ENCODE peak calls at places on chromosomes 7 and 10, in six cellular contexts. P is colonic mucosa, I is adrenal gland, Q is cardiac muscle cell, V is fibroblast of lung, T is HL-60. W is an unnamed sample.
A peak's percentile ranks its signal among the peaks of the same experiment; 100 is the strongest.

GRCh38 chr7:31986878-31987518 is 83.2 kb downstream of the PDE1C start:
- DNase-seq in P (no peak), I (no peak), Q (no peak), V (peak; percentile 48), T (no peak), W (no peak)

GRCh38 chr7:114414151-114415053 is at the start of gene FOXP2:
- DNase-seq in P (peak; percentile 39), I (no peak), Q (no peak), V (peak; percentile 81), T (no peak), W (peak; percentile 37)

GRCh38 chr7:71301167-71301566 is 169.2 kb downstream of the GALNT17 start:
- DNase-seq in P (no peak), I (no peak), Q (no peak), V (no peak), T (no peak), W (no peak)

GRCh38 chr7:45982132-45982531 is 61.1 kb upstream of the IGFBP3 start:
- DNase-seq in P (no peak), I (no peak), Q (no peak), V (no peak), T (no peak), W (no peak)

GRCh38 chr10:123636598-123637325 is 29.4 kb upstream of the GPR26 start:
- DNase-seq in P (no peak), I (peak; percentile 2), Q (no peak), V (no peak), T (no peak), W (no peak)

GRCh38 chr7:17009007-17009719 is 127.4 kb upstream of the AGR3 start:
- DNase-seq in P (no peak), I (no peak), Q (no peak), V (peak; percentile 62), T (no peak), W (peak; percentile 15)

GRCh38 chr10:110859947-110860376 is 11.8 kb upstream of the PDCD4 start:
- DNase-seq in P (peak; percentile 29), I (no peak), Q (no peak), V (peak; percentile 80), T (peak; percentile 93), W (no peak)

GRCh38 chr7:103851357-103851756 is 138.1 kb downstream of the RELN start:
- DNase-seq in P (no peak), I (no peak), Q (peak; percentile 68), V (peak; percentile 21), T (no peak), W (no peak)

GRCh38 chr10:72063703-72064391 is 24.5 kb downstream of the SPOCK2 start:
- DNase-seq in P (peak; percentile 73), I (no peak), Q (no peak), V (no peak), T (no peak), W (no peak)

GRCh38 chr7:140521426-140521825 is 42.1 kb upstream of the MKRN1 start:
- DNase-seq in P (no peak), I (no peak), Q (no peak), V (no peak), T (no peak), W (no peak)

GRCh38 chr10:79322616-79323566 is 24.4 kb upstream of the PPIF start:
- DNase-seq in P (peak; percentile 61), I (peak; percentile 78), Q (no peak), V (peak; percentile 89), T (peak; percentile 38), W (peak; percentile 56)

GRCh38 chr10:114208351-114208750 is 29.2 kb downstream of the TDRD1 start:
- DNase-seq in P (no peak), I (no peak), Q (peak; percentile 8), V (no peak), T (no peak), W (no peak)

GRCh38 chr7:93690021-93690420 is 115.5 kb upstream of the CALCR start:
- DNase-seq in P (no peak), I (no peak), Q (no peak), V (no peak), T (no peak), W (no peak)

GRCh38 chr10:127834221-127834620 is 58.5 kb downstream of the CLRN3 start:
- DNase-seq in P (no peak), I (no peak), Q (no peak), V (no peak), T (no peak), W (no peak)

GRCh38 chr10:132445516-132446194 is 48.7 kb downstream of the PWWP2B start:
- DNase-seq in P (no peak), I (no peak), Q (no peak), V (no peak), T (peak; percentile 80), W (no peak)

GRCh38 chr10:7520496-7521485 is 110.0 kb upstream of the SFMBT2 start:
- DNase-seq in P (no peak), I (peak; percentile 27), Q (no peak), V (no peak), T (no peak), W (peak; percentile 57)

GRCh38 chr10:119211625-119212441 is 4.5 kb downstream of the GRK5 start:
- DNase-seq in P (no peak), I (no peak), Q (peak; percentile 8), V (no peak), T (no peak), W (no peak)

GRCh38 chr7:54917613-54918406 is 101.0 kb upstream of the EGFR start:
- DNase-seq in P (no peak), I (no peak), Q (no peak), V (no peak), T (no peak), W (no peak)

GRCh38 chr10:1942478-1942877 is 205.2 kb upstream of the ADARB2 start:
- DNase-seq in P (no peak), I (no peak), Q (no peak), V (no peak), T (no peak), W (no peak)

GRCh38 chr10:105413997-105414396 is 772.9 kb downstream of the SORCS3 start:
- DNase-seq in P (no peak), I (no peak), Q (no peak), V (no peak), T (no peak), W (no peak)

GRCh38 chr7:95395755-95396135 is 430 bp downstream of the PON3 start:
- DNase-seq in P (no peak), I (no peak), Q (no peak), V (no peak), T (no peak), W (no peak)

GRCh38 chr7:128383781-128384180 is 22.3 kb upstream of the PRRT4 start:
- DNase-seq in P (no peak), I (no peak), Q (no peak), V (no peak), T (no peak), W (no peak)

GRCh38 chr7:24905996-24906770 is 73.8 kb downstream of the OSBPL3 start:
- DNase-seq in P (no peak), I (no peak), Q (no peak), V (no peak), T (no peak), W (no peak)

GRCh38 chr7:127995157-127995865 is 35.9 kb downstream of the LRRC4 start:
- DNase-seq in P (no peak), I (no peak), Q (no peak), V (peak; percentile 84), T (no peak), W (no peak)

GRCh38 chr7:139669106-139670061 is 108.4 kb downstream of the HIPK2 start:
- DNase-seq in P (no peak), I (no peak), Q (no peak), V (no peak), T (no peak), W (no peak)

GRCh38 chr7:47432988-47433895 is 148.7 kb downstream of the TNS3 start:
- DNase-seq in P (no peak), I (no peak), Q (no peak), V (peak; percentile 32), T (no peak), W (no peak)
- H3K27me3 ChIP-seq in P (no peaks in the 10 kb centered on the region), I (no peaks in the 10 kb centered on the region), Q (no peaks in the 10 kb centered on the region), V (no peaks in the 10 kb centered on the region), T (no peaks in the 10 kb centered on the region), W (no peaks in the 10 kb centered on the region)

DNA sequence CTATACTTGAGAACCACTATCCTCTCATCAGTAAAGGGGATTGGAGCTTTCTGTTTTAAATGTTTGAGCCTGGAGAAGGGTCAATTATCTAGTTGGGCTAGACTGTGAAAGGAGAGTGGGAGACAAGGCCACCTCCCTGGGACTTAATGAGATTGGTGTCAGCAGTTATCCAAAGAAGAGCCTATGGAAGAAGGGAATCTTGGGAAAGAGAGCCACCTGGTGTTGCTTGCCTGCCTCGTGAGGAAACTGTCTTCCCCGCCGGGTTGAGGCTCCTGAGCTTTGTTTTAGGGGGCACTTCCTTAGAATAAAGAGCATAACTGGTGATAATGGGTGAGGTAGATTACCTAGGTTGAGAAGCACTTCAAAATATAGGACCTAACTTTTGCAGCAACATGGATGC is 32.0 kb upstream of the ABCB4 start:
- DNase-seq in P (no peak), I (no peak), Q (peak; percentile 24), V (no peak), T (no peak), W (no peak)
- TF ChIP-seq CTCF in P (no peak), I (no peak), Q (peak; percentile 3), V (no peak), T (no peak), W (no peak)

DNA sequence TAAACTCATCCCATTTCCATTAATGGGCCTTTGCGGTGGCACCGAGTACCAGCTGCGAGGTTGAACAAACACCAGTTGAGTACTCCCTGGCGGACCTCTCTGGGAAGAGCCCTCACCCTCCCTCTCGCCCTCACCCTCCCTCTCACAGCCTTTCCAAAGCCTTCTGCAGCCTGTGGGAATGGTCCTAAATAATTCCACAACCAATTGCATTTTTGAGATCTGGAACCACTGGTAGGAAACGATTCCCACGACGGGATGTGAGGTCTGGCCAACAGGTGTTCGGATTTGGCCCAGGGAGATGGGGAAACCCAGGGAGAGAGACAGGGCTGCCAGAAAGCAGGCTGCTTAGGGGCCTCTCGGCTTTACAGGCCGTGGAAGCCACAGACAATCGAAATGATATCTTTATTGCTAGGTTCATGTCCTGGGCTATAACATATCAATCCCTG is 5.3 kb downstream of the PTF1A start:
- DNase-seq in P (no peak), I (no peak), Q (no peak), V (no peak), T (no peak), W (no peak)
- H3K27me3 ChIP-seq in P (peaks cover 69% of the 10 kb centered on the region), I (peaks cover 78% of the 10 kb centered on the region), Q (peaks cover 100% of the 10 kb centered on the region), V (peaks cover 32% of the 10 kb centered on the region), T (no peaks in the 10 kb centered on the region), W (peaks cover 3% of the 10 kb centered on the region)

DNA sequence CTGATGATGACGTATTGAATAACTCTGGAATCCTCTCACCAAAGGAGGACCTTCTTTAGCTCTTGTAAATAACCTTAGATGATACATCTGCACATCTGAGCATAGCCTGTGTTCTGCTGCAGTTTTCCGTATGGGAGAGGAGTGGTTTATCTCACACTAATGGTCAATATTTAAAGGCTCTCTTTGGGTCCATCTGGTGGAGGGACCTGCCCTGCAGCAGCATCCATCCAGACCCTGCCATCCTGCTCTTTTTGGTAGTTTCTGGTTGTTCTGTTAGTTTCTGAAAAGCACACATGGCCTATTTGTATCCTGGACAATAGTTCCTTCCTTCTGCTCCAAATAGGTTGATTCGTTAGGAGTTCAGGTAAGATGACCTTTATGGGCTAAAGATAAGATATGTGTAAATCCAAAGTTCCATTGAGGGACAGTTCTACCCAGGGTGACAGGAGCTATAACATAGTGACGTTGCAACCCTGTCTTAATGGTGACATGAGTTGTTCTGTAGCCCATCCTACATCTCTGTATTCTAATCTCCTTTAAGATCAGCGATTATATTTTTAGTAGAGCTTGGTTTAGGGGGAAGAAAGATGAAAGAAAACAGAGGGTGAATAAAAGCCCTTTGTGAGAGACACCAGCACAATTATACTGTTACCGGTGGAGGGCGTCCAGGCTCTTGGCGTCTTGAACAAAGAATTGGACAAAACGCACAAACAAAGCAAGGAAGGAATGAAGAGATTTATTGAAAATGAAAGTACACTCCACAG is 60.0 kb upstream of the KLF14 start:
- DNase-seq in P (no peak), I (no peak), Q (no peak), V (peak; percentile 55), T (no peak), W (no peak)
- TF ChIP-seq CTCF in P (no peak), I (no peak), Q (no peak), V (peak; percentile 27), T (no peak), W (no peak)

GRCh38 chr7:105661625-105662024 is 80.3 kb upstream of the EFCAB10 start:
- DNase-seq in P (no peak), I (no peak), Q (no peak), V (no peak), T (no peak), W (no peak)
- H3K27me3 ChIP-seq in P (no peaks in the 10 kb centered on the region), I (no peaks in the 10 kb centered on the region), Q (no peaks in the 10 kb centered on the region), V (no peaks in the 10 kb centered on the region), T (no peaks in the 10 kb centered on the region), W (no peaks in the 10 kb centered on the region)

W was measured in GM06990.